ENCODE peak calls at places on chromosomes 13 and 19, in six cellular contexts. W is heart left ventricle; M is uterus; G is upper lobe of right lung; U is SK-N-SH; Q is CD8-positive, alpha-beta memory T cell. T is an unnamed sample.

GRCh38 chr19:29694669-29695627 is 20.1 kb downstream of the C19orf12 start:
- DNase-seq in Q (peak; percentile 78), G (peak; percentile 89), M (peak; percentile 80), W (peak; percentile 90), U (peak; percentile 92), T (peak; percentile 84)

GRCh38 chr13:81487151-81487550 is 1146.2 kb upstream of the SPRY2 start:
- DNase-seq in U (peak; percentile 1), W (no peak), M (no peak), G (no peak), Q (no peak), T (no peak)

GRCh38 chr13:23992722-23993438 is 95.6 kb upstream of the C1QTNF9B start:
- DNase-seq in Q (no peak), M (no peak), G (no peak), W (no peak), U (no peak), T (no peak)

GRCh38 chr13:97986841-97987240 is 33.4 kb downstream of the IPO5 start:
- DNase-seq in Q (no peak), U (no peak), M (no peak), G (no peak), W (no peak), T (peak; percentile 15)

GRCh38 chr19:15532779-15533521 is 24.6 kb downstream of the CYP4F22 start:
- DNase-seq in W (no peak), U (no peak), Q (no peak), G (no peak), M (no peak), T (no peak)

GRCh38 chr19:10407102-10407501 is 3.8 kb upstream of the CDC37 start:
- DNase-seq in Q (no peak), W (no peak), U (no peak), G (no peak), M (no peak), T (no peak)

GRCh38 chr13:96544965-96545364 is 449.3 kb downstream of the OXGR1 start:
- DNase-seq in U (no peak), W (no peak), G (no peak), Q (no peak), M (no peak), T (no peak)

GRCh38 chr13:33483471-33483870 is 197.9 kb upstream of the STARD13 start:
- DNase-seq in M (no peak), Q (no peak), G (no peak), W (no peak), U (no peak), T (no peak)

GRCh38 chr19:40687525-40688016 is 2.9 kb downstream of the NUMBL start:
- DNase-seq in G (peak; percentile 79), M (peak; percentile 85), Q (peak; percentile 24), U (no peak), W (peak; percentile 86), T (peak; percentile 98)

GRCh38 chr19:7860166-7860901 is 13.9 kb downstream of the PRR36 start:
- DNase-seq in Q (no peak), M (no peak), W (no peak), U (no peak), G (no peak), T (no peak)

GRCh38 chr19:27876489-27876888 is 1336.5 kb downstream of the UQCRFS1 start:
- DNase-seq in G (no peak), Q (no peak), W (no peak), M (no peak), U (no peak), T (no peak)

GRCh38 chr13:59472134-59472533 is 691.6 kb downstream of the DIAPH3 start:
- DNase-seq in U (no peak), M (no peak), Q (no peak), G (no peak), W (no peak), T (no peak)

GRCh38 chr13:103731959-103732358 is 665.7 kb upstream of the SLC10A2 start:
- DNase-seq in M (no peak), G (no peak), Q (no peak), U (no peak), W (no peak), T (no peak)

GRCh38 chr19:36201684-36202083 is 12.8 kb downstream of the ZNF565 start:
- DNase-seq in W (no peak), G (no peak), U (no peak), M (no peak), Q (no peak), T (no peak)
- H3K27ac ChIP-seq in W (no peak overlapping the region), G (no peak overlapping the region), U (no peak overlapping the region), M (no peak overlapping the region), Q (no peak overlapping the region), T (no peak overlapping the region)

DNA sequence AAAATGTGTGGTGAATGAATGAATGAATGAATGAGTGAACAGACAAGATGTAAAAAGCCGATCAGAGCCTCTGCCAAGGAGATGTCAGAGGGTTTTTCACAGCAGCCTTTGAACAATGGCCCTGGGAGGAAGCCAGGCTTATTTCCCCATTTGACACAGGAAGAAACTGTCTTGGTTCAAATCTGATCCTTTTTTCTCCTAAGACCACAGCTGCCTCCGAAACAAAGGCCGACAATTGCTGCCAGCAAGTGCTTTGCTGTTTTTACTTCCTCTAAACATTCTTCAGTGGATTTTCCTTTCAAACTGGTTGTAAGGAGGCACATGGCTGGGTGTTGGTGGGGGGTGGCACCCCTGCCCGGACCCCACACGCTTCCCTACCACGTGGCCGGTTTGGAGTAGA is 44.2 kb upstream of the HOMER3 start:
- DNase-seq in G (no peak), M (no peak), W (no peak), Q (no peak), U (no peak), T (no peak)
- H3K27ac ChIP-seq in G (peak overlapping the region; percentile 2), M (no peak overlapping the region), W (no peak overlapping the region), Q (no peak overlapping the region), U (no peak overlapping the region), T (no peak overlapping the region)

GRCh38 chr13:43767351-43767901 is 19.3 kb downstream of the ENOX1 start:
- DNase-seq in U (peak; percentile 76), W (peak; percentile 65), G (no peak), M (peak; percentile 15), Q (no peak), T (no peak)
- H3K27ac ChIP-seq in U (peak overlapping the region; percentile 89), W (peak overlapping the region; percentile 45), G (no peak overlapping the region), M (no peak overlapping the region), Q (no peak overlapping the region), T (no peak overlapping the region)

DNA sequence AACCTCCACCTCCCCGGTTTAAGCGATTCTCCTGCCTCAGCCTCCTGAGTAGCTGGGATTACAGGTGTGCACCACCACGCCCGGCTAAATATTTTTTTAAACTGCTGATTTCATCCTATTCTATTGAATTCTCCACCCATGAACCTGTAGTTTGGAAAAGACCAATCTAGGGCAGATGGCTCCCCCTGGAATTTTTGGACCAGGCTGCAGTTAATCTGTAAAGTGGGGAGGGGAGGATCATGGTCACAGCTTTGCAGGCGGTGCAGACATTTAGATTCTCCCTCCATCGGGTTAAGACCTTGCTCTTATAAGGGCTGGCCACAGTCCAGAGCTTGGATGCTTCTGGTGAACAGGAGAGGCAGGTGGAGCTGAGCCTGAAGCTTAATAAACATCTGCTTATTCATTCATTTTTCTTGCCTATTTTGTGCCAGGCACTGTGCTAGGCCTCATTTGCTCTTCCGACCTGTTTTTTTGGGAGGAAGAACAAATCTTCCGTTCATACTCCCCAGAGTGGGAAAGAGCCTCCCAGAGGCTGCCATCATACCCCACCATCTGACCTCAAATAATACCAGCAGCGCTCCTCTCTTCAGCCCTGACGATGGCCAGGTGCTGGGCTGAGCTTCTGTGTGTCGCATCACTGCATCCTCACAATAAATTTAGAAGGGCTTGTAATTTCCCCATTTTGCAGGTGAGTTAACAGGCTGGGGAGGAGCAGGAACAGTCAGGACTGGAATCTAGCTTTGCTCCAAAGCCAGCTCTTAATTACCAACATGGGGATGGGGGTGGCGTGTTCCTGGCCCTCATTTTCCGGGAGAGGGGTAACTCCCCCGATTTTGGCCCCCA is 902 bp upstream of the CCDC106 start:
- DNase-seq in Q (no peak), U (peak; percentile 23), W (no peak), G (no peak), M (no peak), T (no peak)
- H3K27ac ChIP-seq in Q (peak overlapping the region; percentile 69), U (peak overlapping the region; percentile 94), W (no peak overlapping the region), G (peak overlapping the region; percentile 64), M (peak overlapping the region; percentile 86), T (peak overlapping the region; percentile 93)

GRCh38 chr13:62113145-62113544 is 697.5 kb upstream of the PCDH20 start:
- DNase-seq in W (no peak), U (no peak), Q (no peak), M (no peak), G (no peak), T (no peak)
- H3K27ac ChIP-seq in W (no peak overlapping the region), U (no peak overlapping the region), Q (no peak overlapping the region), M (no peak overlapping the region), G (no peak overlapping the region), T (no peak overlapping the region)

GRCh38 chr19:38679839-38680238 is 32.4 kb downstream of the ACTN4 start:
- DNase-seq in Q (no peak), U (no peak), G (no peak), W (no peak), M (no peak), T (no peak)
- H3K27ac ChIP-seq in Q (peak overlapping the region; percentile 29), U (no peak overlapping the region), G (no peak overlapping the region), W (no peak overlapping the region), M (peak overlapping the region; percentile 95), T (peak overlapping the region; percentile 60)

GRCh38 chr19:514166-514663 is 6.9 kb downstream of the TPGS1 start:
- DNase-seq in U (no peak), M (no peak), G (no peak), W (no peak), Q (no peak), T (no peak)

GRCh38 chr19:513368-514165 is 6.3 kb downstream of the TPGS1 start:
- DNase-seq in G (no peak), M (no peak), W (no peak), U (no peak), Q (no peak), T (no peak)

GRCh38 chr19:510606-511100 is 3.4 kb downstream of the TPGS1 start:
- DNase-seq in U (peak; percentile 93), Q (peak; percentile 89), M (peak; percentile 56), W (peak; percentile 86), G (peak; percentile 91), T (no peak)

GRCh38 chr19:511101-511841 is 4.0 kb downstream of the TPGS1 start:
- DNase-seq in Q (peak; percentile 87), W (no peak), U (no peak), G (peak; percentile 72), M (no peak), T (no peak)

DNA sequence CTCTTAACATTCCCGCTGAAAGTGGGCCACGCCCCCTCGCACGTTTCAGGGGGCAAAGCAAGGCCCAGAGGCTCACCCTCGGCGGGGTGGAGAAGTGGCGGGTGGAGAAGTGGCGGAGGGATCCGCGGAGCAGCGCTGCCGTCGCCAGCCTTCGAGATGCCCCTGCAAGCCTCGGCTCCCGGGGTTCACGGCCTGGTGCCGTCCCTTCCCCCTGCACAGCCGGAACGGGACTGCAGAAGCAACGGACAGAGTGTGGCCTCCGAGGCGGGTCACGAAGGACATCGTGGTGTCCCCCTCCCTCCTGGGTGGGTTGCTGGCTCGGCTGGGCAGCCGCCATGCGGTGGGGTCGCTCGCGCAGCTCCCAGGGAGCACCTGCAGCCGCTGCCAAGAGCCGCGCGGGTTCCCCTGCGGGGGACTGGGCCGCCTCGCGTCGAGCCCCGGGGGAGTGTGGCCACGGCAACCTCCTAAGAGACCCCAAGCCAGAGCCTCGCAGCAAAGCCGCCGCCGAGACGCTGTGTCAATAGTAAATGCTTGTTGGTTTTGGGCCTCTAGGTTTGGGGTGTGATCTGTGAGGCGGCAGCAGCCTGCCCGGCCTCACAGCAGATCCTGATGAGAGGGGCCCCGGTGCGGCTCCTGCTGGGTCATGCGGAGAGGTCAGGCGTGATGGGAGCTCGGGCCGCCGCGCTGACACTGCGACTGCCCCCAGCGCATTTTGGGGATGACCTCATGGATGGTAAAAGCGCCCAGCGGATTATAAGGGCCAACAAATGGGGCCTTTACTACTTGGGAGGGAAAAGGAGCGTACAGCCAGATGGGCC is 5.5 kb downstream of the TPGS1 start:
- DNase-seq in Q (no peak), W (no peak), G (peak; percentile 86), M (no peak), U (no peak), T (no peak)
- H3K27ac ChIP-seq in Q (no peak overlapping the region), W (no peak overlapping the region), G (no peak overlapping the region), M (no peak overlapping the region), U (no peak overlapping the region), T (no peak overlapping the region)